ENCODE peak calls at places on chromosome 22, in six cellular contexts. V, G, E, D, X and F are unnamed samples.

GRCh38 chr22:27433585-27434190 is 367.9 kb downstream of the MN1 start:
- DNase-seq in V (no peak), G (peak; percentile 12), E (no peak), D (no peak), X (no peak), F (no peak)

GRCh38 chr22:25892678-25893077 is 150.7 kb downstream of the MYO18B start:
- DNase-seq in V (no peak), G (no peak), E (no peak), D (no peak), X (no peak), F (no peak)

GRCh38 chr22:27588273-27588672 is 213.3 kb downstream of the MN1 start:
- DNase-seq in V (no peak), G (no peak), E (no peak), D (no peak), X (no peak), F (no peak)

GRCh38 chr22:39959640-39960447 is at the start of gene TMA7B:
- DNase-seq in V (peak; percentile 15), G (peak; percentile 40), E (no peak), D (no peak), X (peak; percentile 68), F (peak; percentile 71)

GRCh38 chr22:50641696-50642607 is 14.0 kb upstream of the ARSA start:
- DNase-seq in V (no peak), G (peak; percentile 74), E (peak; percentile 95), D (no peak), X (no peak), F (peak; percentile 19)

GRCh38 chr22:20758688-20759087 is 15.2 kb upstream of the SERPIND1 start:
- DNase-seq in V (no peak), G (peak; percentile 15), E (peak; percentile 56), D (no peak), X (peak; percentile 64), F (peak; percentile 10)

GRCh38 chr22:26395926-26396325 is 33.1 kb upstream of the ASPHD2 start:
- DNase-seq in V (no peak), G (no peak), E (no peak), D (no peak), X (no peak), F (no peak)

GRCh38 chr22:48943567-48944432 is 883.9 kb downstream of the BRD1 start:
- DNase-seq in V (peak; percentile 25), G (no peak), E (peak; percentile 97), D (no peak), X (peak; percentile 32), F (peak; percentile 49)

GRCh38 chr22:30596886-30597285 is 5.2 kb upstream of the PES1 start:
- DNase-seq in V (no peak), G (no peak), E (no peak), D (no peak), X (no peak), F (no peak)

GRCh38 chr22:49570032-49570848 is 257.4 kb downstream of the BRD1 start:
- DNase-seq in V (no peak), G (no peak), E (no peak), D (no peak), X (no peak), F (peak; percentile 13)

GRCh38 chr22:39292561-39293074 is 26.8 kb downstream of the RPL3 start:
- DNase-seq in V (peak; percentile 81), G (peak; percentile 96), E (peak; percentile 81), D (no peak), X (peak; percentile 94), F (peak; percentile 93)

GRCh38 chr22:36374603-36375024 is 13.2 kb downstream of the MYH9 start:
- DNase-seq in V (no peak), G (peak; percentile 72), E (no peak), D (no peak), X (no peak), F (peak; percentile 60)

GRCh38 chr22:48948575-48949170 is 879.0 kb downstream of the BRD1 start:
- DNase-seq in V (no peak), G (no peak), E (no peak), D (no peak), X (no peak), F (no peak)

GRCh38 chr22:49166211-49166610 is 661.5 kb downstream of the BRD1 start:
- DNase-seq in V (no peak), G (no peak), E (no peak), D (no peak), X (no peak), F (no peak)

GRCh38 chr22:50599816-50600454 is 658 bp upstream of the MAPK8IP2 start:
- DNase-seq in V (no peak), G (peak; percentile 26), E (peak; percentile 9), D (no peak), X (peak; percentile 58), F (peak; percentile 60)

GRCh38 chr22:40394607-40395006 is 24.2 kb downstream of the SGSM3 start:
- DNase-seq in V (no peak), G (no peak), E (no peak), D (no peak), X (no peak), F (no peak)

GRCh38 chr22:50022171-50022819 is 9.7 kb upstream of the IL17REL start:
- DNase-seq in V (no peak), G (no peak), E (no peak), D (no peak), X (no peak), F (no peak)

GRCh38 chr22:37775785-37776638 is 31.7 kb upstream of the GCAT start:
- DNase-seq in V (no peak), G (no peak), E (no peak), D (no peak), X (no peak), F (no peak)

GRCh38 chr22:31622980-31623379 is 39.0 kb downstream of the PISD start:
- DNase-seq in V (no peak), G (no peak), E (no peak), D (no peak), X (no peak), F (no peak)

GRCh38 chr22:17119481-17120202 is 1.5 kb downstream of the TMEM121B start:
- DNase-seq in V (no peak), G (no peak), E (no peak), D (no peak), X (peak; percentile 56), F (peak; percentile 57)

GRCh38 chr22:26975865-26976264 is 318.5 kb downstream of the MIAT start:
- DNase-seq in V (no peak), G (no peak), E (no peak), D (no peak), X (no peak), F (no peak)

GRCh38 chr22:22923930-22924329 is 36.3 kb downstream of the IGLL5 start:
- DNase-seq in V (no peak), G (no peak), E (no peak), D (no peak), X (no peak), F (no peak)

GRCh38 chr22:38705235-38706100 is at the start of gene GTPBP1:
- DNase-seq in V (peak; percentile 96), G (peak; percentile 100), E (peak; percentile 100), D (peak; percentile 100), X (peak; percentile 98), F (peak; percentile 100)

GRCh38 chr22:33792837-33793236 is 127.4 kb downstream of the LARGE1 start:
- DNase-seq in V (no peak), G (no peak), E (no peak), D (no peak), X (no peak), F (peak; percentile 22)

GRCh38 chr22:33793464-33793863 is 126.8 kb downstream of the LARGE1 start:
- DNase-seq in V (no peak), G (no peak), E (no peak), D (no peak), X (no peak), F (no peak)

GRCh38 chr22:33798401-33798800 is 121.9 kb downstream of the LARGE1 start:
- DNase-seq in V (no peak), G (no peak), E (no peak), D (no peak), X (no peak), F (peak; percentile 89)

DNA sequence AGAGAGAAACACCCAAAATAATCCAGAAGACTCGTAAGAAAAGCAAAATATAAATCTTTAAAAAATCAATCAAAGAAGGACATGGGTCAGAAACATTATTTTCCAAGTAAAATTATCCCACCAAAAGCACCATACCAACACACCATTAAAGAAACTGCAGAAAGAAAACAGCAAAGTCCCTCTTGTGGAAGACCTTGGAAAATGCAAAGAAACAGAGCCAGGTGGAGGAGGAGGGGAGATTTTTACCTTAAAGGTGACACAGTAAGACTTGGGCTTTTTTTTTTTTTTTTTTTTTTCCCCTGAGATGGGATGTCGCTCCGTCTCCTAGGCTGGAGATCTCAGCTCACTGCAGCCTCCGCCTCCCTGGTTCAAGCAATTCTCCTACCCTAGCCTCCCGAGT is 123.8 kb downstream of the LARGE1 start:
- DNase-seq in V (no peak), G (no peak), E (no peak), D (no peak), X (no peak), F (no peak)
- TF ChIP-seq MYC in V (no peak), G (no peak), E (no peak), D (no peak), X (no peak), F (no peak)

GRCh38 chr22:43203471-43203981 is 16.6 kb upstream of the TTLL12 start:
- DNase-seq in V (no peak), G (no peak), E (no peak), D (no peak), X (no peak), F (no peak)
- TF ChIP-seq MYC in V (no peak), G (no peak), E (no peak), D (no peak), X (no peak), F (no peak)

GRCh38 chr22:44734278-44734677 is 18.1 kb upstream of the ARHGAP8 start:
- DNase-seq in V (no peak), G (no peak), E (no peak), D (no peak), X (no peak), F (no peak)
- TF ChIP-seq MYC in V (no peak), G (no peak), E (no peak), D (no peak), X (no peak), F (no peak)

GRCh38 chr22:46622081-46622521 is 1.9 kb downstream of the GRAMD4 start:
- DNase-seq in V (no peak), G (peak; percentile 19), E (no peak), D (no peak), X (no peak), F (peak; percentile 52)
- TF ChIP-seq MYC in V (no peak), G (no peak), E (no peak), D (no peak), X (no peak), F (no peak)